ENCODE peak calls at places on chromosomes 13 and 19, in nine cellular contexts. D, S, U, Z, L, C, T, Y and J are unnamed samples.
A peak's percentile ranks its signal among the peaks of the same experiment; 100 is the strongest.

GRCh38 chr19:17137417-17137816 is 61.8 kb downstream of the MYO9B start:
- DNase-seq in D (no peak), S (no peak), U (no peak), Z (no peak), L (no peak), C (no peak), T (no peak), Y (no peak), J (no peak)

GRCh38 chr19:45790942-45791341 is 1.7 kb downstream of the DMWD start:
- DNase-seq in D (no peak), S (no peak), U (peak; percentile 41), Z (no peak), L (no peak), C (no peak), T (no peak), Y (no peak), J (peak; percentile 46)

GRCh38 chr13:70668293-70668692 is 560.0 kb upstream of the KLHL1 start:
- DNase-seq in D (no peak), S (no peak), U (no peak), Z (peak; percentile 58), L (no peak), C (peak; percentile 27), T (no peak), Y (no peak), J (no peak)

GRCh38 chr13:20843177-20843576 is 59.4 kb downstream of the XPO4 start:
- DNase-seq in D (no peak), S (peak; percentile 83), U (no peak), Z (no peak), L (no peak), C (no peak), T (no peak), Y (no peak), J (no peak)

GRCh38 chr19:584240-585001 is 5.3 kb upstream of the HCN2 start:
- DNase-seq in D (no peak), S (peak; percentile 61), U (peak; percentile 68), Z (peak; percentile 82), L (no peak), C (peak; percentile 91), T (peak; percentile 10), Y (no peak), J (peak; percentile 63)

GRCh38 chr19:47012620-47013019 is 7.0 kb upstream of the NPAS1 start:
- DNase-seq in D (no peak), S (no peak), U (no peak), Z (no peak), L (no peak), C (no peak), T (no peak), Y (no peak), J (no peak)

GRCh38 chr13:34044660-34045080 is 226.7 kb downstream of the RFC3 start:
- DNase-seq in D (no peak), S (peak; percentile 66), U (no peak), Z (no peak), L (no peak), C (no peak), T (no peak), Y (no peak), J (no peak)

GRCh38 chr19:374183-374885 is 29.7 kb upstream of the MIER2 start:
- DNase-seq in D (no peak), S (no peak), U (no peak), Z (no peak), L (no peak), C (no peak), T (no peak), Y (no peak), J (no peak)

GRCh38 chr13:32165791-32166190 is 134.2 kb downstream of the FRY start:
- DNase-seq in D (peak; percentile 17), S (peak; percentile 14), U (peak; percentile 71), Z (no peak), L (no peak), C (no peak), T (no peak), Y (no peak), J (no peak)

GRCh38 chr19:11737964-11738745 is 591 bp downstream of the ZNF823 start:
- DNase-seq in D (no peak), S (peak; percentile 24), U (peak; percentile 70), Z (peak; percentile 69), L (peak; percentile 32), C (peak; percentile 27), T (no peak), Y (no peak), J (peak; percentile 19)

GRCh38 chr19:40232949-40233810 is 6.7 kb upstream of the CCNP start:
- DNase-seq in D (no peak), S (no peak), U (peak; percentile 33), Z (no peak), L (no peak), C (no peak), T (no peak), Y (no peak), J (no peak)

GRCh38 chr13:40969169-40969901 is 49.8 kb downstream of the ELF1 start:
- DNase-seq in D (no peak), S (no peak), U (no peak), Z (no peak), L (no peak), C (no peak), T (no peak), Y (no peak), J (no peak)

GRCh38 chr19:16571283-16571682 is 932 bp downstream of the SLC35E1 start:
- DNase-seq in D (no peak), S (peak; percentile 51), U (no peak), Z (no peak), L (no peak), C (no peak), T (no peak), Y (no peak), J (no peak)

GRCh38 chr19:18609717-18610051 is 3.0 kb upstream of the TMEM59L start:
- DNase-seq in D (no peak), S (no peak), U (no peak), Z (no peak), L (no peak), C (no peak), T (no peak), Y (no peak), J (no peak)

GRCh38 chr19:17125052-17125727 is 49.6 kb downstream of the MYO9B start:
- DNase-seq in D (no peak), S (peak; percentile 59), U (no peak), Z (no peak), L (no peak), C (no peak), T (no peak), Y (no peak), J (peak; percentile 90)

GRCh38 chr19:33291623-33292534 is 10.5 kb downstream of the CEBPA start:
- DNase-seq in D (no peak), S (no peak), U (no peak), Z (no peak), L (no peak), C (no peak), T (no peak), Y (no peak), J (no peak)

GRCh38 chr13:112174476-112175110 is 107.6 kb downstream of the SOX1 start:
- DNase-seq in D (no peak), S (no peak), U (no peak), Z (no peak), L (no peak), C (no peak), T (no peak), Y (no peak), J (no peak)

GRCh38 chr13:113650275-113650674 is 7.7 kb downstream of the ATP4B start:
- DNase-seq in D (no peak), S (no peak), U (peak; percentile 19), Z (no peak), L (no peak), C (no peak), T (no peak), Y (no peak), J (no peak)